ENCODE peak calls at places on chromosomes 13 and 19, in six cellular contexts. One of them, this sample, is unnamed. For H3K4me1 and H3K27me3, the result is how much of the 10 kb centered on the place peaks cover.

GRCh38 chr19:1725100-1726064 is 27.9 kb upstream of the ONECUT3 start:
- DNase-seq in thoracic aorta: no peak
- DNase-seq in thyroid gland: no peak
- DNase-seq in neural progenitor cell: peak
- DNase-seq in transverse colon: peak
- DNase-seq in uterus: no peak
- DNase-seq in this sample: peak

GRCh38 chr19:33464010-33464732 is 57.4 kb downstream of the PEPD start:
- DNase-seq in thoracic aorta: no peak
- DNase-seq in thyroid gland: no peak
- DNase-seq in neural progenitor cell: no peak
- DNase-seq in transverse colon: no peak
- DNase-seq in uterus: no peak
- DNase-seq in this sample: no peak

GRCh38 chr19:35144600-35145436 is 1.8 kb downstream of the FXYD7 start:
- DNase-seq in thoracic aorta: no peak
- DNase-seq in thyroid gland: no peak
- DNase-seq in neural progenitor cell: peak
- DNase-seq in transverse colon: peak
- DNase-seq in uterus: no peak
- DNase-seq in this sample: no peak

GRCh38 chr19:1767464-1767933 is 14.2 kb downstream of the ONECUT3 start:
- DNase-seq in thoracic aorta: no peak
- DNase-seq in thyroid gland: peak
- DNase-seq in neural progenitor cell: peak
- DNase-seq in transverse colon: peak
- DNase-seq in uterus: no peak
- DNase-seq in this sample: no peak

GRCh38 chr19:3187662-3188511 is 2.2 kb downstream of the NCLN start:
- DNase-seq in thoracic aorta: no peak
- DNase-seq in thyroid gland: no peak
- DNase-seq in neural progenitor cell: no peak
- DNase-seq in transverse colon: no peak
- DNase-seq in uterus: no peak
- DNase-seq in this sample: no peak

GRCh38 chr19:11151181-11151580 is 4.4 kb downstream of the SPC24 start:
- DNase-seq in thoracic aorta: no peak
- DNase-seq in thyroid gland: no peak
- DNase-seq in neural progenitor cell: no peak
- DNase-seq in transverse colon: no peak
- DNase-seq in uterus: no peak
- DNase-seq in this sample: peak

GRCh38 chr19:18416778-18417249 is 2.4 kb upstream of the SSBP4 start:
- DNase-seq in thoracic aorta: peak
- DNase-seq in thyroid gland: peak
- DNase-seq in neural progenitor cell: peak
- DNase-seq in transverse colon: peak
- DNase-seq in uterus: peak
- DNase-seq in this sample: peak

GRCh38 chr13:106532111-106532929 is 3.1 kb downstream of the EFNB2 start:
- DNase-seq in thoracic aorta: no peak
- DNase-seq in thyroid gland: peak
- DNase-seq in neural progenitor cell: peak
- DNase-seq in transverse colon: no peak
- DNase-seq in uterus: no peak
- DNase-seq in this sample: no peak

GRCh38 chr13:42477588-42478190 is 96.3 kb upstream of the TNFSF11 start:
- DNase-seq in thoracic aorta: no peak
- DNase-seq in thyroid gland: no peak
- DNase-seq in neural progenitor cell: no peak
- DNase-seq in transverse colon: no peak
- DNase-seq in uterus: no peak
- DNase-seq in this sample: peak

GRCh38 chr19:55638864-55639359 is 1.9 kb upstream of the ZNF580 start:
- DNase-seq in thoracic aorta: no peak
- DNase-seq in thyroid gland: no peak
- DNase-seq in neural progenitor cell: peak
- DNase-seq in transverse colon: no peak
- DNase-seq in uterus: no peak
- DNase-seq in this sample: no peak

GRCh38 chr19:5993516-5994406 is 15.8 kb upstream of the RANBP3 start:
- DNase-seq in thoracic aorta: no peak
- DNase-seq in thyroid gland: peak
- DNase-seq in neural progenitor cell: no peak
- DNase-seq in transverse colon: no peak
- DNase-seq in uterus: no peak
- DNase-seq in this sample: no peak

GRCh38 chr19:39409207-39409885 is 2.7 kb downstream of the ZFP36 start:
- DNase-seq in thoracic aorta: peak
- DNase-seq in thyroid gland: peak
- DNase-seq in neural progenitor cell: no peak
- DNase-seq in transverse colon: peak
- DNase-seq in uterus: peak
- DNase-seq in this sample: peak

GRCh38 chr19:39408392-39409206 is 2.0 kb downstream of the ZFP36 start:
- DNase-seq in thoracic aorta: no peak
- DNase-seq in thyroid gland: peak
- DNase-seq in neural progenitor cell: peak
- DNase-seq in transverse colon: peak
- DNase-seq in uterus: peak
- DNase-seq in this sample: no peak

GRCh38 chr19:39406656-39407393 is at the start of gene ZFP36:
- DNase-seq in thoracic aorta: peak
- DNase-seq in thyroid gland: peak
- DNase-seq in neural progenitor cell: peak
- DNase-seq in transverse colon: peak
- DNase-seq in uterus: peak
- DNase-seq in this sample: peak

GRCh38 chr19:39407394-39407643 is 672 bp downstream of the ZFP36 start:
- DNase-seq in thoracic aorta: no peak
- DNase-seq in thyroid gland: no peak
- DNase-seq in neural progenitor cell: no peak
- DNase-seq in transverse colon: no peak
- DNase-seq in uterus: no peak
- DNase-seq in this sample: no peak

GRCh38 chr19:39407644-39408391 is 1.2 kb downstream of the ZFP36 start:
- DNase-seq in thoracic aorta: no peak
- DNase-seq in thyroid gland: peak
- DNase-seq in neural progenitor cell: peak
- DNase-seq in transverse colon: peak
- DNase-seq in uterus: peak
- DNase-seq in this sample: no peak
- H3K4me1 ChIP-seq in thoracic aorta: under half
- H3K4me1 ChIP-seq in thyroid gland: under half
- H3K4me1 ChIP-seq in neural progenitor cell: under half
- H3K4me1 ChIP-seq in transverse colon: half or more
- H3K4me1 ChIP-seq in uterus: under half
- H3K4me1 ChIP-seq in this sample: under half

DNA sequence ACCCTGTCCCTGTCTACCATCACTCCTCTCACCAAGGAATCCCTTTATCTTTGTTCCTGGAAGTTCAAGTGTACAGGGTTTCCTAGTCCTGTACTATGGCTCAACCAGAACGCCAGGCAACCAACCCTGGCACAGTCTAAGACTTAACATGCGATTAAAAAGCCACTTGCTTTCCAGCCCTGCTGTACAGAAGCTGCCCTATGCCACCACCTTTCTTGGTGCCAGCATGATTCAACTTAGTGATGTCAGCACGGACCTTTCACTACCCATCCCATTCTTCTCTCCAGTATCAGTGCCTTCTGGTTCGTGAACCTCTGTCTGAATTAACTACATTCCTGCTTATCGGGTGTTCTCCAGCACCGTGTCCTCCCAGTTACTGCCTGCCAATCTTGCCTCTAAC is 151.1 kb downstream of the KLF12 start:
- DNase-seq in thoracic aorta: no peak
- DNase-seq in thyroid gland: no peak
- DNase-seq in neural progenitor cell: no peak
- DNase-seq in transverse colon: no peak
- DNase-seq in uterus: no peak
- DNase-seq in this sample: peak
- H3K27me3 ChIP-seq in thoracic aorta: under half
- H3K27me3 ChIP-seq in thyroid gland: under half
- H3K27me3 ChIP-seq in neural progenitor cell: under half
- H3K27me3 ChIP-seq in transverse colon: under half
- H3K27me3 ChIP-seq in uterus: under half
- H3K27me3 ChIP-seq in this sample: under half

DNA sequence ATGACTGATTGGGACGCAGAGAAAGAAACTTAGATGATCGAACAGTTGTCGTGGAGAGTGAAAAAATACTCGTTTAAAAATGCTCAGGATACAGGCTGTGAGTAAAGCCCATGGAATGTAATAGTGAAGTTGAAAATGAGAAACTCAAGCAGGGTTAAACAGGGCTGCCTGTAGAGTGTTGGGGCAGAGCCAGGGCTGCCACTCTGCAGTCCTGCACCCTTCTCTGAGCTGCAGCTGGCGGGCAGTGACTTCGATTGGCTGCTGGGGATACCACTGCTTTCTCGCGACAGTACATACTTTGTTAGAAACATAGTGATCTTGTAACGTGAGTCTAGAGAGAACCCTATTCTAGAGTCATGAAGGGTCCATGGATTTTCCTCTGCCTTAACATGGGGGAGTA is 95.4 kb downstream of the ARHGEF7 start:
- DNase-seq in thoracic aorta: no peak
- DNase-seq in thyroid gland: peak
- DNase-seq in neural progenitor cell: peak
- DNase-seq in transverse colon: no peak
- DNase-seq in uterus: no peak
- DNase-seq in this sample: no peak
- H3K4me3 ChIP-seq in thoracic aorta: peak
- H3K4me3 ChIP-seq in thyroid gland: no peak
- H3K4me3 ChIP-seq in neural progenitor cell: no peak
- H3K4me3 ChIP-seq in transverse colon: no peak
- H3K4me3 ChIP-seq in uterus: no peak
- H3K4me3 ChIP-seq in this sample: no peak

GRCh38 chr19:16571689-16572331 is 405 bp downstream of the SLC35E1 start:
- DNase-seq in thoracic aorta: no peak
- DNase-seq in thyroid gland: no peak
- DNase-seq in neural progenitor cell: no peak
- DNase-seq in transverse colon: peak
- DNase-seq in uterus: no peak
- DNase-seq in this sample: no peak
- H3K4me1 ChIP-seq in thoracic aorta: under half
- H3K4me1 ChIP-seq in thyroid gland: under half
- H3K4me1 ChIP-seq in neural progenitor cell: under half
- H3K4me1 ChIP-seq in transverse colon: under half
- H3K4me1 ChIP-seq in uterus: under half
- H3K4me1 ChIP-seq in this sample: under half

DNA sequence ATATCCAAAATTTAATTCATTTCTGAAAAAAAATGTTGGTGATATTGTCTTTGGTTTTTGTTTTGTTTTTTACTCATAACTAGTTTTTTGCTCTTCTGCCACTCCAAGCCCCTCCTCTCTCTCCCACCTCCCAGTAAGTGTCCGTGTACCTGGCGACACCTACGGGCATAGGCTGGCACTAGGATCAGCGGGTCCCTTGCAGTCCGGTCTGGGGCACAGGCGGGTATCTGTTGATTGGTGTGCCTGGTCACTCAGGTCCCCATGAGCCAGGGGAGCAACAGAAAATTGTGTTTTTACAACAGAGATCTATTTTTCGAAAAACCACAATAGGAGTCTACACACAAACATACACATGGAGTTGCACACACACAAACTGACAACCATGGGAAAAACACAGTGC is 104.8 kb downstream of the ZIC5 start:
- DNase-seq in thoracic aorta: no peak
- DNase-seq in thyroid gland: no peak
- DNase-seq in neural progenitor cell: no peak
- DNase-seq in transverse colon: no peak
- DNase-seq in uterus: no peak
- DNase-seq in this sample: no peak
- H3K27me3 ChIP-seq in thoracic aorta: under half
- H3K27me3 ChIP-seq in thyroid gland: under half
- H3K27me3 ChIP-seq in neural progenitor cell: under half
- H3K27me3 ChIP-seq in transverse colon: under half
- H3K27me3 ChIP-seq in uterus: under half
- H3K27me3 ChIP-seq in this sample: under half

GRCh38 chr19:50639121-50640112 is at the start of gene SYT3:
- DNase-seq in thoracic aorta: no peak
- DNase-seq in thyroid gland: peak
- DNase-seq in neural progenitor cell: peak
- DNase-seq in transverse colon: peak
- DNase-seq in uterus: peak
- DNase-seq in this sample: no peak
- H3K4me3 ChIP-seq in thoracic aorta: peak
- H3K4me3 ChIP-seq in thyroid gland: no peak
- H3K4me3 ChIP-seq in neural progenitor cell: peak
- H3K4me3 ChIP-seq in transverse colon: peak
- H3K4me3 ChIP-seq in uterus: no peak
- H3K4me3 ChIP-seq in this sample: peak

DNA sequence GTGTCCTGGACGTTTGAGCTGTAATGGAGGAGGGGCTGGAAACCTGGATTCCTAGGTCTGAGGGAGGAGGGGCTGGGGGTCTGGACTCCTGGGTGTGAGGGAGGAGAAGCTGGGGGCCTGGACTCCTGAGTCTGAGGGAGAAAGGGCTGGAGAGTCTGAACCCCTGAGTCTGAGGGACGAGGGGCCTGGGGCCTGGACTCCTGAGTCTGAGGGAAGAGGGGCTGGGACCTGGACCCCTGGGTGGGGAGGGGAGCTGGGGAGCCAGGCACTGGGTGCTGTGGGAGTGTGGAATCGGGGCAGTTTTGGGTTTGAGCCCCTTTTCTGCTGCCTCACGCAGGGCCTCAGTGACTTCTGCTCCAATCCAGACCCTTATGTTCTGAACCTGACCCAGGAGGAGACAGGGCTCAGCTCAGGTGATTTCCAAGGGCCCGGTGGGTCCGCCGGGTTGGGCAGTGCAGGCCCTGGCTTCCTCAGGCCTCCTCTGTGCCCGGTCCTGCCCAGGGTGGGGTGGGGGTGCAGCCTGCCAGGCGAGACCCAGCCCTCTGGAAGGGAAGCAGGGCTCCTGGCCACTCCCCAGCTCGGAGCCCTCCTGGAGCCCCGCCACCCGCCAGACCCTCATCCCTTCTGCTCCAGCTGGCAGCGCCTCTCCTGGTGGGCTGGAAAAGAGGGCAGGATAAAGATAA is 14.4 kb downstream of the TTYH1 start:
- DNase-seq in thoracic aorta: no peak
- DNase-seq in thyroid gland: no peak
- DNase-seq in neural progenitor cell: peak
- DNase-seq in transverse colon: no peak
- DNase-seq in uterus: no peak
- DNase-seq in this sample: no peak
- H3K4me1 ChIP-seq in thoracic aorta: under half
- H3K4me1 ChIP-seq in thyroid gland: under half
- H3K4me1 ChIP-seq in neural progenitor cell: under half
- H3K4me1 ChIP-seq in transverse colon: under half
- H3K4me1 ChIP-seq in uterus: under half
- H3K4me1 ChIP-seq in this sample: under half

DNA sequence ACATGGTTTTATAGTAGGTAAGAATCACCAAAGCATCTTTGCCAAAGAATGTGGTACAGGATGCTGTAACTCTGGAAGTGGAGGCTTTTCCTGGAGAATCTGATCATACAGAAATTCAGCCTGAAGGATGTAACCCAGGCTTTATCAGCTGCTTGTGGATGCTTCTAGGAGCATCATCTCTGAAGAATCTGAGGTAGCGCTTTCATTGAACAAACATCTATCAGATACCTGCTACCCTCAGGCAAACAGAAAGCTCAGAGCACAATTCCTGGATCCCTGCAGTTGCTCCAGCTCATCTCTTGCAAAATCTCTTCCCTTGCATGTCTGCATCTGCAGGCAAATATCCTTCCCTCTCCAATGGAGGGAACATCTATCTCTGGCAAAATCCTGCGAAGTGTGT is 9.3 kb downstream of the FAM124A start:
- DNase-seq in thoracic aorta: no peak
- DNase-seq in thyroid gland: no peak
- DNase-seq in neural progenitor cell: no peak
- DNase-seq in transverse colon: no peak
- DNase-seq in uterus: no peak
- DNase-seq in this sample: no peak
- H3K27me3 ChIP-seq in thoracic aorta: under half
- H3K27me3 ChIP-seq in thyroid gland: under half
- H3K27me3 ChIP-seq in neural progenitor cell: under half
- H3K27me3 ChIP-seq in transverse colon: under half
- H3K27me3 ChIP-seq in uterus: under half
- H3K27me3 ChIP-seq in this sample: under half

This sample was measured in heart left ventricle.